ENCODE peak calls at places on chromosomes 16 and 17, in four cellular contexts. U is AG10803, C is left cardiac atrium, V is KG1. N is an unnamed sample.

GRCh38 chr17:80902197-80903019 is 89.2 kb upstream of the CHMP6 start:
- DNase-seq in V (no peak), C (no peak), U (no peak), N (no peak)

GRCh38 chr17:37137906-37138413 is 189.2 kb downstream of the AATF start:
- DNase-seq in U (no peak), V (no peak), C (no peak), N (no peak)

GRCh38 chr17:39170051-39170450 is 4.1 kb upstream of the ARL5C start:
- DNase-seq in V (no peak), U (no peak), C (no peak), N (no peak)

GRCh38 chr17:12301551-12301950 is 280.9 kb downstream of the MAP2K4 start:
- DNase-seq in C (no peak), U (no peak), V (no peak), N (no peak)

GRCh38 chr16:11105038-11105903 is 150.7 kb downstream of the SOCS1 start:
- DNase-seq in C (peak), V (peak), U (peak), N (no peak)

GRCh38 chr16:2180962-2181923 is 15.2 kb downstream of the CASKIN1 start:
- DNase-seq in V (no peak), C (no peak), U (no peak), N (no peak)

GRCh38 chr16:70697601-70698170 is 11.8 kb upstream of the MTSS2 start:
- DNase-seq in V (no peak), U (peak), C (no peak), N (no peak)

GRCh38 chr16:20903116-20903888 is 2.7 kb downstream of the LYRM1 start:
- DNase-seq in U (no peak), V (no peak), C (no peak), N (no peak)

GRCh38 chr16:24734382-24734781 is 4.9 kb downstream of the TNRC6A start:
- DNase-seq in U (peak), V (no peak), C (no peak), N (no peak)

GRCh38 chr17:68576137-68576536 is 25.0 kb downstream of the FAM20A start:
- DNase-seq in C (no peak), U (no peak), V (no peak), N (no peak)

GRCh38 chr16:53456625-53457024 is 22.4 kb downstream of the RBL2 start:
- DNase-seq in U (no peak), C (no peak), V (no peak), N (no peak)

GRCh38 chr16:67148221-67148620 is 2.6 kb downstream of the B3GNT9 start:
- DNase-seq in V (no peak), C (no peak), U (no peak), N (no peak)

GRCh38 chr16:58393138-58393504 is 850 bp downstream of the GINS3 start:
- DNase-seq in V (no peak), U (peak), C (no peak), N (no peak)

GRCh38 chr16:4690946-4691665 is 2.3 kb upstream of the NUDT16L1 start:
- DNase-seq in U (no peak), V (no peak), C (no peak), N (no peak)

GRCh38 chr16:53175118-53175517 is 120.3 kb downstream of the CHD9 start:
- DNase-seq in C (no peak), V (no peak), U (no peak), N (no peak)

N was measured in GDM1.